ENCODE peak calls at places on chromosomes 5 and 9, in five cellular contexts. Z is cardiac fibroblast, E is germinal center, F is HFFc6, R is BE2C. D is an unnamed sample.

GRCh38 chr9:134551657-134552348 is 89.8 kb upstream of the COL5A1 start:
- DNase-seq in R (peak), F (peak), E (no peak), Z (peak), D (no peak)

GRCh38 chr9:135015986-135016640 is 71.4 kb upstream of the OLFM1 start:
- DNase-seq in R (no peak), F (no peak), Z (no peak), E (no peak), D (no peak)

GRCh38 chr5:4093970-4094369 is 498.3 kb downstream of the IRX1 start:
- DNase-seq in E (no peak), R (no peak), F (no peak), Z (no peak), D (no peak)

GRCh38 chr5:171750316-171750788 is 35.3 kb upstream of the SMIM23 start:
- DNase-seq in E (no peak), R (peak), Z (peak), F (peak), D (no peak)

GRCh38 chr9:82090041-82090440 is 101.5 kb downstream of the SPATA31D1 start:
- DNase-seq in Z (no peak), R (no peak), E (no peak), F (no peak), D (no peak)

GRCh38 chr5:159099049-159099760 is 511 bp downstream of the EBF1 start:
- DNase-seq in R (peak), E (peak), Z (peak), F (peak), D (no peak)

GRCh38 chr5:43661102-43661501 is 58.1 kb downstream of the NNT start:
- DNase-seq in Z (peak), R (peak), E (no peak), F (peak), D (no peak)

GRCh38 chr5:34022131-34022705 is 14.4 kb upstream of the AMACR start:
- DNase-seq in R (no peak), F (peak), E (no peak), Z (peak), D (peak)

GRCh38 chr5:128632264-128632663 is 94.2 kb upstream of the FBN2 start:
- DNase-seq in Z (peak), F (no peak), E (no peak), R (no peak), D (no peak)

GRCh38 chr5:135313946-135314345 is 85.1 kb downstream of the MACROH2A1 start:
- DNase-seq in F (no peak), E (no peak), Z (no peak), R (no peak), D (no peak)

GRCh38 chr5:18314192-18314778 is 680.0 kb downstream of the TAF11L14 start:
- DNase-seq in Z (peak), F (peak), R (no peak), E (peak), D (no peak)

GRCh38 chr5:141039517-141039916 is 11.7 kb upstream of the PCDHB1 start:
- DNase-seq in E (no peak), F (no peak), R (peak), Z (no peak), D (no peak)

GRCh38 chr9:9846538-9846937 is 766.3 kb downstream of the PTPRD start:
- DNase-seq in E (no peak), F (no peak), Z (no peak), R (no peak), D (no peak)